ENCODE peak calls at places on chromosome 16, in ten cellular contexts. O is cardiac muscle cell; R is SK-N-SH; A is thoracic aorta; U is esophagus squamous epithelium; D is lung; C is colonic mucosa; Q is CD8-positive, alpha-beta T cell; B is left ventricle myocardium inferior; M is pancreas. J is an unnamed sample.

GRCh38 chr16:81493755-81494433 is 49.3 kb downstream of the CMIP start:
- DNase-seq in M (peak; percentile 92), D (no peak), A (no peak), Q (no peak), C (peak; percentile 63), B (no peak), U (no peak), O (no peak), R (no peak), J (no peak)

GRCh38 chr16:69820926-69821541 is 58.9 kb downstream of the WWP2 start:
- DNase-seq in D (peak; percentile 33), M (peak; percentile 50), C (no peak), R (peak; percentile 73), Q (no peak), A (no peak), O (no peak), B (no peak), U (no peak), J (no peak)

GRCh38 chr16:85696761-85697160 is 8.0 kb upstream of the GINS2 start:
- DNase-seq in B (no peak), Q (no peak), D (no peak), O (no peak), A (no peak), U (no peak), R (no peak), C (no peak), M (no peak), J (no peak)

GRCh38 chr16:86117756-86118155 is 218.8 kb downstream of the IRF8 start:
- DNase-seq in R (peak; percentile 49), U (no peak), B (no peak), M (no peak), A (no peak), Q (no peak), D (no peak), C (no peak), O (no peak), J (no peak)

GRCh38 chr16:65889533-65889966 is 476.9 kb upstream of the CDH5 start:
- DNase-seq in A (no peak), Q (no peak), M (peak; percentile 11), D (no peak), O (no peak), R (no peak), B (no peak), U (no peak), C (no peak), J (no peak)

GRCh38 chr16:86396918-86397317 is 113.4 kb upstream of the FOXF1 start:
- DNase-seq in B (no peak), O (no peak), M (no peak), C (peak; percentile 38), Q (no peak), U (no peak), D (no peak), A (no peak), R (no peak), J (peak; percentile 77)

GRCh38 chr16:23998771-23999170 is 163.0 kb downstream of the PRKCB start:
- DNase-seq in M (no peak), C (no peak), U (no peak), D (no peak), R (no peak), A (no peak), Q (no peak), B (no peak), O (no peak), J (no peak)

GRCh38 chr16:4317471-4318170 is 1.8 kb downstream of the GLIS2 start:
- DNase-seq in B (no peak), C (peak; percentile 22), M (peak; percentile 45), A (no peak), O (no peak), Q (no peak), D (no peak), R (no peak), U (no peak), J (no peak)

GRCh38 chr16:70695351-70696070 is 9.7 kb upstream of the MTSS2 start:
- DNase-seq in B (peak; percentile 70), D (peak; percentile 62), U (no peak), C (peak; percentile 54), R (peak; percentile 67), M (no peak), O (peak; percentile 67), A (no peak), Q (no peak), J (no peak)

GRCh38 chr16:79250457-79251098 is 350.0 kb downstream of the MAF start:
- DNase-seq in Q (no peak), M (no peak), B (no peak), O (no peak), U (no peak), C (no peak), A (no peak), D (no peak), R (no peak), J (no peak)

GRCh38 chr16:84068783-84069464 is 26.3 kb upstream of the SLC38A8 start:
- DNase-seq in B (no peak), M (no peak), U (no peak), R (no peak), O (no peak), Q (no peak), A (no peak), C (no peak), D (no peak), J (no peak)

GRCh38 chr16:67481561-67482259 is 753 bp upstream of the ATP6V0D1 start:
- DNase-seq in B (peak; percentile 48), Q (no peak), U (no peak), O (no peak), M (no peak), R (peak; percentile 47), C (peak; percentile 79), A (no peak), D (peak; percentile 57), J (no peak)

GRCh38 chr16:66798162-66798561 is 3.2 kb downstream of the TERB1 start:
- DNase-seq in D (no peak), M (no peak), O (no peak), B (no peak), Q (no peak), U (no peak), R (no peak), A (no peak), C (no peak), J (no peak)

GRCh38 chr16:12392585-12393089 is 411.1 kb downstream of the CPPED1 start:
- DNase-seq in C (no peak), A (no peak), U (no peak), Q (no peak), M (no peak), R (no peak), B (no peak), O (no peak), D (no peak), J (no peak)
- TF ChIP-seq CTCF in C (no peak), A (no peak), U (no peak), Q (no peak), M (no peak), R (no peak), B (no peak), O (no peak), D (no peak), J (peak; percentile 38)

GRCh38 chr16:19717781-19718623 is at the start of the genes IQCK and KNOP1:
- DNase-seq in D (peak; percentile 89), M (peak; percentile 89), B (peak; percentile 90), U (peak; percentile 23), C (peak; percentile 91), A (peak; percentile 53), O (peak; percentile 95), Q (peak; percentile 72), R (peak; percentile 96), J (peak; percentile 70)

GRCh38 chr16:19718624-19718965 is 524 bp downstream of the IQCK start:
- DNase-seq in B (no peak), D (no peak), O (no peak), C (peak; percentile 52), U (no peak), A (no peak), Q (no peak), M (no peak), R (no peak), J (no peak)

GRCh38 chr16:19715566-19715965 is 2.5 kb downstream of the KNOP1 start:
- DNase-seq in A (no peak), Q (no peak), D (no peak), M (no peak), B (no peak), U (no peak), R (no peak), C (no peak), O (no peak), J (no peak)

GRCh38 chr16:19717319-19717718 is 708 bp downstream of the KNOP1 start:
- DNase-seq in R (no peak), M (no peak), C (no peak), B (no peak), A (no peak), D (no peak), O (no peak), Q (no peak), U (no peak), J (no peak)

DNA sequence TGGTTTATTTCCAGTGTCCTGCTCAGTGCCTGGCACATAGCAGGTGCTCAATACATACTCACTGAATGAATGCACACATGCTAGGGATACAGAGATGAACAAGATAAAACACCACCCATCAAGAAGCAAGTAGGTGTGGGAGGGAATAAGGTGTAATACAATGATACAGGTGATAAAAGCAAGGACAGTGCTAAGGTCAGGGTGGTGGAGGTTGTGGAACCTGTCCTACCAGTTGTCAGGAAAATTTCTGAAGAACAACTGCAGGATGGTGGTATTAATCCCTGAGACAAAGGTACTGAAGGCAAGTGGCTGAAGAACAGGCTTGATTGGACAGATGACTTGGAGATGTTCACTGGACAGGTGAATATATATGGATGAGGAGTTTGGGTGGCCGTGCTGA is 1.8 kb downstream of the KNOP1 start:
- DNase-seq in Q (no peak), C (peak; percentile 74), B (no peak), O (no peak), U (no peak), M (no peak), A (no peak), R (no peak), D (no peak), J (no peak)
- H3K4me3 ChIP-seq in Q (no peak overlapping the region), C (peak overlapping the region; percentile 98), B (peak overlapping the region; percentile 91), O (no peak overlapping the region), U (no peak overlapping the region), M (no peak overlapping the region), A (no peak overlapping the region), R (peak overlapping the region; percentile 83), D (no peak overlapping the region), J (no peak overlapping the region)

GRCh38 chr16:22219389-22220075 is 13.5 kb downstream of the EEF2K start:
- DNase-seq in C (no peak), M (no peak), R (no peak), D (no peak), A (no peak), U (no peak), Q (no peak), B (no peak), O (no peak), J (no peak)
- TF ChIP-seq CTCF in C (no peak), M (no peak), R (no peak), D (no peak), A (no peak), U (no peak), Q (no peak), B (no peak), O (no peak), J (no peak)

DNA sequence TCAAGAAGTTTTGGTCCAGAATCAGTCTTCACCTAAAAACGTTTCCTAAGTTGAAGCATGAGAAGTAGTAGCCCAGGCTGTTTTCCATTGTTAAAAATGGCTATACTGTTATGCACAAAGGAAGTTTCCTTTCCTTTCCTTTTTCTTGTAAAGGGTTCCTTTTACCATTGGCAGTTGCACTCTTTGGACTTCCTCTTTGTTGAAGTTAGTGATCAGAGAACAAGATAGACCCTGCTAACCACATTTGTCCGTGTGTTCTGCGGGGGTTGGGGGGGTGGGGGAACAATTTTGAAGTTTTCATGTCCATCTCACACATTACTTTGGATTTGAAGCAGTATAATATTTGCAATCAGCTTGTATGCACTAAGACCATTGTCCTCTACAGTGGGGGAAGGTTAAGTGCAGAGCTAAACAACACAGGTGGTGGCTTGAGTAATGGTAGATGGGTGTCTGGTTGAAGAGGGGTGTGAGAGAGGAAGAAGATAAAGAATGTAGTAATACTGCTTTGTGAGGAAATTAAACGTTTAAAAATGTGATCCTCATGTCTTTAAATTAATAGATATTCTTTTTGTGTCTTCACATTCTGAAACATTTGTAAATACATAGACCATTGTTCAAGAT is 1.4 kb downstream of the LPCAT2 start:
- DNase-seq in M (no peak), R (no peak), Q (no peak), C (no peak), O (no peak), D (no peak), U (no peak), A (no peak), B (no peak), J (no peak)
- H3K4me3 ChIP-seq in M (no peak overlapping the region), R (peak overlapping the region; percentile 59), Q (no peak overlapping the region), C (peak overlapping the region; percentile 70), O (no peak overlapping the region), D (no peak overlapping the region), U (peak overlapping the region; percentile 64), A (peak overlapping the region; percentile 95), B (peak overlapping the region; percentile 76), J (peak overlapping the region; percentile 66)